ENCODE peak calls at places on chromosomes 1 and 21, in four cellular contexts. N is GM12865; D is stimulated activated CD4-positive, alpha-beta T cell treated with anti-CD3 and anti-CD28 coated beads, Interleukin-12 subunit alpha, Interleukin-12 subunit beta, amount 100 ng/mL, for 48 hours; A is NCI-H2029 treated with DMSO at 0.1 percent for 48 hours. Z is an unnamed sample.

GRCh38 chr1:221788466-221788865 is 46.6 kb upstream of the DUSP10 start:
- DNase-seq in N (no peak), D (no peak), A (no peak), Z (no peak)

GRCh38 chr1:201656670-201657032 is 117.7 kb downstream of the NAV1 start:
- DNase-seq in N (no peak), D (no peak), A (peak), Z (peak)

GRCh38 chr1:245990315-245991022 is 516.6 kb downstream of the SMYD3 start:
- DNase-seq in N (peak), D (no peak), A (no peak), Z (no peak)

GRCh38 chr1:91750398-91750996 is 135.5 kb downstream of the TGFBR3 start:
- DNase-seq in N (no peak), D (no peak), A (no peak), Z (no peak)

GRCh38 chr1:21323091-21323490 is 32.8 kb upstream of the ECE1 start:
- DNase-seq in N (no peak), D (no peak), A (no peak), Z (no peak)

GRCh38 chr1:20981903-20982695 is 194.6 kb downstream of the EIF4G3 start:
- DNase-seq in N (no peak), D (no peak), A (no peak), Z (peak)

GRCh38 chr1:59761440-59761839 is 53.3 kb upstream of the HOOK1 start:
- DNase-seq in N (no peak), D (no peak), A (no peak), Z (no peak)

GRCh38 chr1:204945565-204945977 is 74.9 kb downstream of the NFASC start:
- DNase-seq in N (no peak), D (no peak), A (no peak), Z (no peak)

GRCh38 chr1:150887018-150887417 is at the start of gene CTXND2:
- DNase-seq in N (no peak), D (no peak), A (no peak), Z (no peak)

GRCh38 chr1:60129916-60130315 is 56.3 kb upstream of the C1orf87 start:
- DNase-seq in N (no peak), D (no peak), A (no peak), Z (no peak)

GRCh38 chr21:44907966-44908364 is 12.7 kb downstream of the ITGB2 start:
- DNase-seq in N (no peak), D (no peak), A (no peak), Z (no peak)

GRCh38 chr1:171142081-171142450 is 43.0 kb upstream of the FMO2 start:
- DNase-seq in N (no peak), D (no peak), A (no peak), Z (no peak)

GRCh38 chr1:67646145-67647035 is 38.6 kb upstream of the GADD45A start:
- DNase-seq in N (no peak), D (no peak), A (peak), Z (peak)

GRCh38 chr1:43348343-43348808 is 10.4 kb upstream of the CDC20 start:
- DNase-seq in N (no peak), D (no peak), A (peak), Z (peak)

GRCh38 chr1:54581621-54582035 is 33.6 kb downstream of the ACOT11 start:
- DNase-seq in N (no peak), D (no peak), A (peak), Z (no peak)